ENCODE peak calls at places on chromosome 3, in nine cellular contexts. M, F, X, R, Z, H, S, D and Y are unnamed samples.

GRCh38 chr3:9862391-9863235 is 17.4 kb downstream of the CIDEC start:
- DNase-seq in M (peak), F (peak), X (peak), R (peak), Z (peak), H (no peak), S (peak), D (peak), Y (peak)

GRCh38 chr3:94036909-94037507 is 8.6 kb upstream of the STX19 start:
- DNase-seq in M (no peak), F (peak), X (no peak), R (peak), Z (no peak), H (no peak), S (no peak), D (peak), Y (peak)

GRCh38 chr3:42505849-42506410 is 3.5 kb downstream of the VIPR1 start:
- DNase-seq in M (no peak), F (no peak), X (no peak), R (no peak), Z (peak), H (peak), S (no peak), D (no peak), Y (no peak)

GRCh38 chr3:126245811-126246727 is 65.7 kb upstream of the ALDH1L1 start:
- DNase-seq in M (no peak), F (peak), X (peak), R (peak), Z (peak), H (no peak), S (peak), D (peak), Y (no peak)

GRCh38 chr3:72461787-72462186 is 386.5 kb downstream of the SHQ1 start:
- DNase-seq in M (no peak), F (no peak), X (peak), R (no peak), Z (peak), H (no peak), S (no peak), D (no peak), Y (no peak)

GRCh38 chr3:145798691-145799550 is 362.1 kb downstream of the PLOD2 start:
- DNase-seq in M (no peak), F (no peak), X (no peak), R (no peak), Z (no peak), H (no peak), S (no peak), D (no peak), Y (no peak)

GRCh38 chr3:21042184-21042583 is 708.8 kb downstream of the ZNF385D start:
- DNase-seq in M (no peak), F (no peak), X (no peak), R (no peak), Z (no peak), H (no peak), S (no peak), D (no peak), Y (no peak)

GRCh38 chr3:120418866-120419490 is 31.8 kb downstream of the FSTL1 start:
- DNase-seq in M (no peak), F (peak), X (peak), R (peak), Z (no peak), H (peak), S (peak), D (peak), Y (peak)

GRCh38 chr3:134028486-134029255 is 1.1 kb downstream of the SLCO2A1 start:
- DNase-seq in M (no peak), F (no peak), X (no peak), R (no peak), Z (no peak), H (no peak), S (no peak), D (no peak), Y (no peak)

GRCh38 chr3:54079314-54079713 is 43.0 kb upstream of the CACNA2D3 start:
- DNase-seq in M (no peak), F (no peak), X (no peak), R (no peak), Z (no peak), H (no peak), S (no peak), D (no peak), Y (no peak)

GRCh38 chr3:67109651-67110204 is 111.6 kb downstream of the KBTBD8 start:
- DNase-seq in M (no peak), F (peak), X (no peak), R (peak), Z (no peak), H (no peak), S (no peak), D (peak), Y (no peak)

GRCh38 chr3:196969660-196970546 is 1.3 kb upstream of the PIGZ start:
- DNase-seq in M (no peak), F (no peak), X (peak), R (peak), Z (no peak), H (no peak), S (peak), D (peak), Y (peak)

GRCh38 chr3:38165722-38166387 is 518 bp downstream of the OXSR1 start:
- DNase-seq in M (no peak), F (peak), X (no peak), R (no peak), Z (peak), H (peak), S (no peak), D (peak), Y (peak)

GRCh38 chr3:197801801-197802504 is 10.9 kb downstream of the LRCH3 start:
- DNase-seq in M (no peak), F (no peak), X (no peak), R (peak), Z (no peak), H (peak), S (no peak), D (peak), Y (no peak)

GRCh38 chr3:126355251-126355650 is 2.0 kb downstream of the KLF15 start:
- DNase-seq in M (no peak), F (no peak), X (no peak), R (no peak), Z (no peak), H (no peak), S (no peak), D (no peak), Y (no peak)

GRCh38 chr3:9725775-9726174 is 5.8 kb upstream of the BRPF1 start:
- DNase-seq in M (no peak), F (no peak), X (no peak), R (no peak), Z (peak), H (no peak), S (no peak), D (no peak), Y (no peak)

GRCh38 chr3:70856414-70857162 is 544.1 kb upstream of the MDFIC2 start:
- DNase-seq in M (no peak), F (no peak), X (no peak), R (no peak), Z (no peak), H (no peak), S (no peak), D (peak), Y (no peak)

GRCh38 chr3:45362768-45363167 is 25.6 kb upstream of the LARS2 start:
- DNase-seq in M (no peak), F (no peak), X (no peak), R (peak), Z (no peak), H (no peak), S (no peak), D (no peak), Y (no peak)

GRCh38 chr3:186452517-186452916 is 90.5 kb upstream of the DGKG start:
- DNase-seq in M (no peak), F (no peak), X (no peak), R (peak), Z (no peak), H (no peak), S (peak), D (peak), Y (no peak)

GRCh38 chr3:129045675-129046036 is 14.9 kb upstream of the GP9 start:
- DNase-seq in M (no peak), F (no peak), X (no peak), R (no peak), Z (no peak), H (no peak), S (no peak), D (no peak), Y (no peak)

GRCh38 chr3:124730920-124731297 is 657 bp downstream of the UMPS start:
- DNase-seq in M (no peak), F (peak), X (no peak), R (peak), Z (no peak), H (no peak), S (no peak), D (no peak), Y (no peak)

GRCh38 chr3:66098436-66098835 is 59.7 kb upstream of the MAGI1 start:
- DNase-seq in M (no peak), F (no peak), X (no peak), R (no peak), Z (no peak), H (no peak), S (no peak), D (no peak), Y (no peak)

GRCh38 chr3:195119461-195120198 is 151.3 kb downstream of the XXYLT1 start:
- DNase-seq in M (no peak), F (peak), X (no peak), R (no peak), Z (peak), H (no peak), S (no peak), D (peak), Y (no peak)

GRCh38 chr3:115074502-115074901 is 72.6 kb downstream of the ZBTB20 start:
- DNase-seq in M (no peak), F (no peak), X (no peak), R (no peak), Z (no peak), H (no peak), S (no peak), D (no peak), Y (no peak)

GRCh38 chr3:156174229-156174847 is 54.0 kb downstream of the KCNAB1 start:
- DNase-seq in M (no peak), F (peak), X (no peak), R (peak), Z (no peak), H (no peak), S (no peak), D (peak), Y (no peak)

GRCh38 chr3:190522621-190523222 is 8.8 kb downstream of the IL1RAP start:
- DNase-seq in M (no peak), F (no peak), X (no peak), R (no peak), Z (no peak), H (no peak), S (no peak), D (no peak), Y (no peak)
- TF ChIP-seq POLR2A in M (no peak), F (no peak), X (no peak), R (no peak), Z (no peak), H (no peak), S (no peak), D (no peak), Y (no peak)

GRCh38 chr3:48430359-48431101 is 644 bp upstream of the PLXNB1 start:
- DNase-seq in M (peak), F (no peak), X (peak), R (no peak), Z (peak), H (no peak), S (no peak), D (no peak), Y (no peak)

GRCh38 chr3:48428863-48429415 is 947 bp downstream of the PLXNB1 start:
- DNase-seq in M (peak), F (no peak), X (peak), R (no peak), Z (peak), H (no peak), S (peak), D (no peak), Y (no peak)

GRCh38 chr3:48431224-48432029 is 1.5 kb upstream of the PLXNB1 start:
- DNase-seq in M (no peak), F (peak), X (peak), R (no peak), Z (no peak), H (no peak), S (no peak), D (no peak), Y (no peak)

GRCh38 chr3:48428088-48428862 is 1.6 kb downstream of the PLXNB1 start:
- DNase-seq in M (no peak), F (peak), X (no peak), R (no peak), Z (no peak), H (no peak), S (peak), D (peak), Y (no peak)

GRCh38 chr3:48429416-48430358 is at the start of gene PLXNB1:
- DNase-seq in M (peak), F (peak), X (peak), R (peak), Z (peak), H (peak), S (peak), D (peak), Y (peak)
- TF ChIP-seq POLR2A in M (peak), F (peak), X (no peak), R (peak), Z (peak), H (peak), S (no peak), D (peak), Y (no peak)

DNA sequence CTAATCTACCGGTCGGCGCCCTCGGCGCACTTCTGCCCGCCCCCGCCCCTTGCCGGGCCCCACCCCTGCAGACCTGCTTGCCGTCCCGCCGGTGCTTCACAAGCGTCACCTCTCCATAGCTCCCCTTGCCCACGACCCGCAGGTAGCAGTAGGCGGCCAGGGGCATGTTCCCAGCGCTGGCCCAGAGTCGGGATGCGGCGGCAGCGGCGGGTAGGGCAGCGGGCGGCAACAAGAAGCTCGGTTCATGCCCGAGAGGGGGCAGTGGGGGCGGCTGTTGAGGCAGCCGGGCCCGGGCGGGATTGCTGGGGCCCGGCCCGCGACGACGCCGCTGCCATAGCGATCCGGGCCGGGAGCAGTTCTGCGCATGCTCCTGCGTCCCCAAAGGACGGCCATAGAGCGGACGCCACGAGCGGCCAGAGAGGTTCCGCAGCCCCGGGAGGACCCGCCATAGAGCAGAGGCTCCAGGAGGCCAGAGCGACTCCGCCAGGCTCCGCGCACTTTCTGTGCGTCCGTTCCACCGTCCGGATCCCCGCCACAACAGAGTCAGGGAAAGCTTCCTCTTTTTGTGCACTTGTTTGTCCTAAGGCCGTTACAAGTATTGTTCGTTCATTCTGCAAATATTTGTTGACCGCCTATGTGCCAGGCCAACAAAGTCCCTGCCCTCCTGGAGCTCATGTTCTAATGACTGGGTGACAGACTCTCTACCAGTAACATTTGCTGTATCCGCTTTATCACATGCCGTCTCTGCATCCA is at the start of gene NEK4:
- DNase-seq in M (peak), F (peak), X (peak), R (peak), Z (peak), H (peak), S (peak), D (peak), Y (peak)
- TF ChIP-seq POLR2A in M (no peak), F (peak), X (peak), R (peak), Z (peak), H (no peak), S (no peak), D (peak), Y (peak)

GRCh38 chr3:169146112-169146665 is 517.3 kb downstream of the MECOM start:
- DNase-seq in M (no peak), F (no peak), X (peak), R (peak), Z (peak), H (no peak), S (peak), D (no peak), Y (no peak)
- TF ChIP-seq POLR2A in M (no peak), F (no peak), X (peak), R (no peak), Z (peak), H (no peak), S (no peak), D (no peak), Y (no peak)

GRCh38 chr3:113946831-113947230 is 982 bp upstream of the ZDHHC23 start:
- DNase-seq in M (no peak), F (no peak), X (no peak), R (no peak), Z (no peak), H (no peak), S (no peak), D (no peak), Y (no peak)

GRCh38 chr3:113952921-113953320 is 5.1 kb downstream of the ZDHHC23 start:
- DNase-seq in M (no peak), F (no peak), X (no peak), R (no peak), Z (no peak), H (no peak), S (no peak), D (no peak), Y (no peak)

GRCh38 chr3:113948015-113948917 is 453 bp downstream of the ZDHHC23 start:
- DNase-seq in M (peak), F (peak), X (no peak), R (peak), Z (no peak), H (no peak), S (peak), D (peak), Y (peak)

GRCh38 chr3:113947372-113948014 is at the start of gene ZDHHC23:
- DNase-seq in M (peak), F (peak), X (peak), R (peak), Z (peak), H (peak), S (peak), D (peak), Y (peak)
- TF ChIP-seq POLR2A in M (no peak), F (no peak), X (no peak), R (no peak), Z (peak), H (no peak), S (no peak), D (peak), Y (no peak)

GRCh38 chr3:47420511-47421484 is 40.0 kb downstream of the PTPN23 start:
- DNase-seq in M (peak), F (peak), X (peak), R (peak), Z (peak), H (peak), S (peak), D (peak), Y (peak)
- TF ChIP-seq POLR2A in M (peak), F (no peak), X (peak), R (peak), Z (no peak), H (no peak), S (no peak), D (no peak), Y (no peak)

GRCh38 chr3:50559702-50560101 is 7.8 kb downstream of the C3orf18 start:
- DNase-seq in M (no peak), F (no peak), X (no peak), R (no peak), Z (no peak), H (no peak), S (peak), D (no peak), Y (no peak)
- TF ChIP-seq POLR2A in M (no peak), F (no peak), X (no peak), R (no peak), Z (no peak), H (no peak), S (no peak), D (no peak), Y (no peak)

DNA sequence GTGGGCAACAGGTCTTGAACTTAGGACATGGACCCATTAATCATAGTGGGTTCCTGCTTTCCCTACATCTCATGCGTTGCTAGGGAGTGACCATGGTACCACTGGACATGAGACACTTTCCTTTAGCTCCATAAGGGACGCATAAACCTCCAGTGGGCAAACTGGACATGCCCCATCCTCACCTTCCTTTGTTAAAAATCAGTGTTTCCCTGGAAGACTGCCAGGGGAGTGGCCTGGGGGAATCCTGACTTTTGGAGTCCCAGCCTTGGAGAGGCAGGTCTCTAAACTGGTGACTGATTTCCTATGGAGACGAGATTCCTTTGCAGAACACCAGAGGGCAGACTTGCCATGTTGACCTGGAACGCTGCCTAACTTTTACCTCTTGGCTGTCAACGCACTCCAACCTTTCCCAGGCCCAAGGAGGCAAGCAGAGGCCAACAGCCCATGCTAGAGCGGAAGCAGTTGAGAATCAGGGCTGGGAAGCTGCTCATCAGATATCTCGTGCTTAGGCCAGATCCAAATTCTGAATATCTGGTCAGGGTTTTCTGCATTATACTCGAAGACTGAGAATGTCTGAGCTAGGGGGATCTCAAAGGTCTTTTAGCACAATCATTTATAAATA is 2.6 kb downstream of the XIRP1 start:
- DNase-seq in M (peak), F (peak), X (peak), R (peak), Z (peak), H (peak), S (peak), D (peak), Y (peak)
- TF ChIP-seq POLR2A in M (no peak), F (no peak), X (no peak), R (no peak), Z (no peak), H (no peak), S (no peak), D (no peak), Y (no peak)

DNA sequence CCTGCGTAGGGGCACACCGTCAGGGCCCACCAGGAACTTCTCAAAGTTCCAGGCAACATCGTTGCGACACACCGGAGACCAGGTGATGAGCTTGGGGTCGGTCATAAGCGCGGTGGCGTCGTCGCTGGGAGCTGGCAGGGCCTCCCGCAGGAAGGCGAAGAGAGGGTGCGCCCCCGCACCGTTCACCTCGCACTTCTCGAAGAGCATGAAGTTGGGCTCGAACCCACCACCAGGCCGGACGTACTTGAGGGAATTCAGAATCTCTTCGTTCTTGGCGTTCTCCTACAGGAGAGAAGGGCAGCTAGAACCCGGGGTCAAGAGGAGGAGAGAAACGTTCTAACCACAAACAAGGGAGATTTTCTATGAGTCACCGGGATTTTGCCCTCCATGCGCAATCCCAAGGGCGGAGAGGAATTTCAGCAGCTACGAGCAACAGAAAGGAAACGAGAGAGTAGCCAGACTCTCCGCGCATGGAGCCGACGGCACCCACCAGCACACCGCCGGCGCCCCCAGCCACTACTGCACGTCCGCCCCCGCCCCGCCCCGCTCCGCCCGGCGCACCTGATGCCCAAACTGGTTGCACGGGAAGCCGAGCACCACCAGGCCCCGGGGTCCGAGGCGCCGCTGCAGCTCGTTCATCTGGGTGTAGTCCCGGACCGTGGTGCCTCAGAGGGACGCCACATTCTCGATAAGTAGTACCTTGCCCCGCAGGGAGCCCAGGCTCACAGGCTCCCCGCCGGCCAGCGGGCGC is 512 bp downstream of the GPX1 start:
- DNase-seq in M (peak), F (no peak), X (peak), R (peak), Z (peak), H (peak), S (peak), D (peak), Y (no peak)
- TF ChIP-seq POLR2A in M (no peak), F (peak), X (no peak), R (no peak), Z (no peak), H (no peak), S (no peak), D (no peak), Y (no peak)

GRCh38 chr3:138834359-138835176 is at the start of gene PIK3CB:
- DNase-seq in M (peak), F (peak), X (peak), R (peak), Z (peak), H (peak), S (peak), D (peak), Y (peak)
- TF ChIP-seq POLR2A in M (no peak), F (peak), X (peak), R (peak), Z (peak), H (no peak), S (no peak), D (peak), Y (peak)